ENCODE peak calls at places on chromosomes 2 and 18, in four cellular contexts. N, B, K and T are unnamed samples.

GRCh38 chr18:5975111-5975622 is 79.8 kb upstream of the TMEM200C start:
- DNase-seq in N (peak; percentile 70), B (no peak), K (no peak), T (peak; percentile 52)

GRCh38 chr18:3623769-3624545 is 174.0 kb downstream of the TGIF1 start:
- DNase-seq in N (peak; percentile 99), B (peak; percentile 74), K (peak; percentile 50), T (peak; percentile 95)

GRCh38 chr18:51867767-51868166 is 472.2 kb upstream of the DCC start:
- DNase-seq in N (peak; percentile 28), B (no peak), K (no peak), T (no peak)

GRCh38 chr2:105142239-105142638 is 99.3 kb upstream of the GPR45 start:
- DNase-seq in N (no peak), B (no peak), K (no peak), T (no peak)

GRCh38 chr2:15302154-15302553 is 259.0 kb downstream of the NBAS start:
- DNase-seq in N (peak; percentile 78), B (no peak), K (no peak), T (no peak)

GRCh38 chr2:227908266-227909054 is 37.0 kb downstream of the DAW1 start:
- DNase-seq in N (peak; percentile 80), B (no peak), K (no peak), T (no peak)

GRCh38 chr2:172552547-172553291 is 3.2 kb upstream of the PDK1 start:
- DNase-seq in N (peak; percentile 86), B (no peak), K (no peak), T (peak; percentile 20)

GRCh38 chr2:240963376-240964220 is 34.8 kb upstream of the SNED1 start:
- DNase-seq in N (no peak), B (no peak), K (peak; percentile 8), T (no peak)

GRCh38 chr2:233448220-233448559 is 93.9 kb downstream of the DGKD start:
- DNase-seq in N (peak; percentile 26), B (no peak), K (no peak), T (no peak)

GRCh38 chr2:95387358-95387757 is 15.2 kb upstream of the FAHD2A start:
- DNase-seq in N (no peak), B (no peak), K (no peak), T (no peak)

GRCh38 chr2:186201371-186201770 is 284.7 kb upstream of the ZC3H15 start:
- DNase-seq in N (peak; percentile 10), B (no peak), K (no peak), T (no peak)

GRCh38 chr18:27109403-27109802 is 75.7 kb downstream of the CHST9 start:
- DNase-seq in N (no peak), B (no peak), K (no peak), T (no peak)

GRCh38 chr18:32742620-32743019 is 30.2 kb downstream of the KLHL14 start:
- DNase-seq in N (no peak), B (no peak), K (no peak), T (no peak)

GRCh38 chr2:208568203-208568602 is 161.6 kb downstream of the PTH2R start:
- DNase-seq in N (no peak), B (no peak), K (no peak), T (no peak)

GRCh38 chr18:80132196-80132812 is 23.2 kb downstream of the ADNP2 start:
- DNase-seq in N (no peak), B (no peak), K (no peak), T (no peak)

GRCh38 chr2:146634256-146635068 is 1210.4 kb upstream of the ACVR2A start:
- DNase-seq in N (peak; percentile 79), B (no peak), K (no peak), T (peak; percentile 47)

GRCh38 chr2:206230060-206230890 is 44.2 kb upstream of the ZDBF2 start:
- DNase-seq in N (no peak), B (no peak), K (no peak), T (no peak)
- TF ChIP-seq CTCF in N (no peak), B (no peak), K (no peak), T (no peak)

GRCh38 chr2:239348563-239349447 is 52.0 kb downstream of the HDAC4 start:
- DNase-seq in N (no peak), B (no peak), K (no peak), T (no peak)
- H3K4me3 ChIP-seq in N (no peak overlapping the region), B (no peak overlapping the region), K (no peak overlapping the region), T (no peak overlapping the region)

GRCh38 chr2:116057538-116057937 is 1615.1 kb downstream of the DPP10 start:
- DNase-seq in N (no peak), B (no peak), K (no peak), T (no peak)
- TF ChIP-seq CTCF in N (no peak), B (no peak), K (no peak), T (no peak)

GRCh38 chr2:223104741-223105140 is 52.8 kb downstream of the KCNE4 start:
- DNase-seq in N (no peak), B (no peak), K (no peak), T (no peak)
- H3K4me3 ChIP-seq in N (no peak overlapping the region), B (no peak overlapping the region), K (no peak overlapping the region), T (no peak overlapping the region)

GRCh38 chr18:39732918-39733317 is 2167.3 kb upstream of the CELF4 start:
- DNase-seq in N (no peak), B (no peak), K (no peak), T (no peak)
- TF ChIP-seq CTCF in N (no peak), B (no peak), K (no peak), T (peak; percentile 24)

GRCh38 chr2:230434677-230435324 is 18.8 kb downstream of the SP100 start:
- DNase-seq in N (peak; percentile 51), B (no peak), K (no peak), T (no peak)

GRCh38 chr2:230425377-230425776 is 9.4 kb downstream of the SP100 start:
- DNase-seq in N (no peak), B (no peak), K (no peak), T (no peak)

GRCh38 chr2:230435431-230435830 is 19.4 kb downstream of the SP100 start:
- DNase-seq in N (no peak), B (no peak), K (no peak), T (no peak)

GRCh38 chr2:230429513-230429912 is 13.5 kb downstream of the SP100 start:
- DNase-seq in N (no peak), B (no peak), K (no peak), T (no peak)

GRCh38 chr2:230430957-230431635 is 15.1 kb downstream of the SP100 start:
- DNase-seq in N (no peak), B (no peak), K (no peak), T (no peak)
- H3K4me3 ChIP-seq in N (no peak overlapping the region), B (no peak overlapping the region), K (no peak overlapping the region), T (no peak overlapping the region)